ENCODE peak calls at places on chromosome 9, in nine cellular contexts. One of them, this sample, is unnamed.

GRCh38 chr9:87337335-87338074 is 160.2 kb upstream of the DAPK1 start:
- DNase-seq in right atrium auricular region: no peak
- DNase-seq in EL: peak
- DNase-seq in IMR-90: no peak
- DNase-seq in Ammon's horn: no peak
- DNase-seq in OCI-M1: no peak
- DNase-seq in RPMI8226: no peak
- DNase-seq in activated T-helper 1 cell treated with Interleukin-2 at 50 U/mL for 16 hours: no peak
- DNase-seq in heart right ventricle: no peak
- DNase-seq in this sample: no peak

GRCh38 chr9:94920439-94920951 is 194.0 kb downstream of the AOPEP start:
- DNase-seq in right atrium auricular region: peak
- DNase-seq in EL: peak
- DNase-seq in IMR-90: peak
- DNase-seq in Ammon's horn: peak
- DNase-seq in OCI-M1: no peak
- DNase-seq in RPMI8226: no peak
- DNase-seq in activated T-helper 1 cell treated with Interleukin-2 at 50 U/mL for 16 hours: no peak
- DNase-seq in heart right ventricle: no peak
- DNase-seq in this sample: peak

GRCh38 chr9:36036253-36036779 is 397 bp upstream of the RECK start:
- DNase-seq in right atrium auricular region: no peak
- DNase-seq in EL: no peak
- DNase-seq in IMR-90: no peak
- DNase-seq in Ammon's horn: no peak
- DNase-seq in OCI-M1: no peak
- DNase-seq in RPMI8226: no peak
- DNase-seq in activated T-helper 1 cell treated with Interleukin-2 at 50 U/mL for 16 hours: no peak
- DNase-seq in heart right ventricle: no peak
- DNase-seq in this sample: no peak

GRCh38 chr9:110579763-110580255 is 268 bp upstream of the SVEP1 start:
- DNase-seq in right atrium auricular region: no peak
- DNase-seq in EL: peak
- DNase-seq in IMR-90: peak
- DNase-seq in Ammon's horn: peak
- DNase-seq in OCI-M1: no peak
- DNase-seq in RPMI8226: no peak
- DNase-seq in activated T-helper 1 cell treated with Interleukin-2 at 50 U/mL for 16 hours: no peak
- DNase-seq in heart right ventricle: peak
- DNase-seq in this sample: no peak

GRCh38 chr9:33082538-33083326 is 6.3 kb upstream of the SMU1 start:
- DNase-seq in right atrium auricular region: no peak
- DNase-seq in EL: no peak
- DNase-seq in IMR-90: no peak
- DNase-seq in Ammon's horn: peak
- DNase-seq in OCI-M1: no peak
- DNase-seq in RPMI8226: no peak
- DNase-seq in activated T-helper 1 cell treated with Interleukin-2 at 50 U/mL for 16 hours: no peak
- DNase-seq in heart right ventricle: no peak
- DNase-seq in this sample: no peak

GRCh38 chr9:35726876-35727438 is 5.0 kb downstream of the TLN1 start:
- DNase-seq in right atrium auricular region: no peak
- DNase-seq in EL: peak
- DNase-seq in IMR-90: peak
- DNase-seq in Ammon's horn: peak
- DNase-seq in OCI-M1: peak
- DNase-seq in RPMI8226: no peak
- DNase-seq in activated T-helper 1 cell treated with Interleukin-2 at 50 U/mL for 16 hours: no peak
- DNase-seq in heart right ventricle: peak
- DNase-seq in this sample: peak

GRCh38 chr9:25224309-25224708 is 453.9 kb downstream of the TUSC1 start:
- DNase-seq in right atrium auricular region: no peak
- DNase-seq in EL: no peak
- DNase-seq in IMR-90: no peak
- DNase-seq in Ammon's horn: no peak
- DNase-seq in OCI-M1: no peak
- DNase-seq in RPMI8226: no peak
- DNase-seq in activated T-helper 1 cell treated with Interleukin-2 at 50 U/mL for 16 hours: no peak
- DNase-seq in heart right ventricle: no peak
- DNase-seq in this sample: no peak

GRCh38 chr9:121743441-121744001 is 92.1 kb downstream of the DAB2IP start:
- DNase-seq in right atrium auricular region: peak
- DNase-seq in EL: peak
- DNase-seq in IMR-90: peak
- DNase-seq in Ammon's horn: peak
- DNase-seq in OCI-M1: peak
- DNase-seq in RPMI8226: no peak
- DNase-seq in activated T-helper 1 cell treated with Interleukin-2 at 50 U/mL for 16 hours: no peak
- DNase-seq in heart right ventricle: peak
- DNase-seq in this sample: peak

GRCh38 chr9:91119679-91120078 is 242.0 kb downstream of the AUH start:
- DNase-seq in right atrium auricular region: no peak
- DNase-seq in EL: peak
- DNase-seq in IMR-90: peak
- DNase-seq in Ammon's horn: no peak
- DNase-seq in OCI-M1: no peak
- DNase-seq in RPMI8226: no peak
- DNase-seq in activated T-helper 1 cell treated with Interleukin-2 at 50 U/mL for 16 hours: no peak
- DNase-seq in heart right ventricle: no peak
- DNase-seq in this sample: no peak

GRCh38 chr9:116151966-116152381 is 1.6 kb upstream of the PAPPA start:
- DNase-seq in right atrium auricular region: no peak
- DNase-seq in EL: peak
- DNase-seq in IMR-90: peak
- DNase-seq in Ammon's horn: no peak
- DNase-seq in OCI-M1: no peak
- DNase-seq in RPMI8226: no peak
- DNase-seq in activated T-helper 1 cell treated with Interleukin-2 at 50 U/mL for 16 hours: no peak
- DNase-seq in heart right ventricle: no peak
- DNase-seq in this sample: no peak

GRCh38 chr9:129283290-129283691 is 105.2 kb upstream of the IER5L start:
- DNase-seq in right atrium auricular region: peak
- DNase-seq in EL: no peak
- DNase-seq in IMR-90: no peak
- DNase-seq in Ammon's horn: no peak
- DNase-seq in OCI-M1: no peak
- DNase-seq in RPMI8226: no peak
- DNase-seq in activated T-helper 1 cell treated with Interleukin-2 at 50 U/mL for 16 hours: no peak
- DNase-seq in heart right ventricle: no peak
- DNase-seq in this sample: no peak

GRCh38 chr9:132749316-132749715 is 79.1 kb downstream of the GTF3C4 start:
- DNase-seq in right atrium auricular region: no peak
- DNase-seq in EL: no peak
- DNase-seq in IMR-90: no peak
- DNase-seq in Ammon's horn: no peak
- DNase-seq in OCI-M1: no peak
- DNase-seq in RPMI8226: no peak
- DNase-seq in activated T-helper 1 cell treated with Interleukin-2 at 50 U/mL for 16 hours: no peak
- DNase-seq in heart right ventricle: no peak
- DNase-seq in this sample: no peak

GRCh38 chr9:32875242-32875641 is 91.9 kb downstream of the TMEM215 start:
- DNase-seq in right atrium auricular region: no peak
- DNase-seq in EL: no peak
- DNase-seq in IMR-90: no peak
- DNase-seq in Ammon's horn: no peak
- DNase-seq in OCI-M1: no peak
- DNase-seq in RPMI8226: no peak
- DNase-seq in activated T-helper 1 cell treated with Interleukin-2 at 50 U/mL for 16 hours: no peak
- DNase-seq in heart right ventricle: no peak
- DNase-seq in this sample: no peak

GRCh38 chr9:133538851-133539250 is 4.3 kb downstream of the ADAMTSL2 start:
- DNase-seq in right atrium auricular region: no peak
- DNase-seq in EL: no peak
- DNase-seq in IMR-90: no peak
- DNase-seq in Ammon's horn: no peak
- DNase-seq in OCI-M1: no peak
- DNase-seq in RPMI8226: no peak
- DNase-seq in activated T-helper 1 cell treated with Interleukin-2 at 50 U/mL for 16 hours: no peak
- DNase-seq in heart right ventricle: no peak
- DNase-seq in this sample: no peak

This sample was measured in ascending aorta.